ENCODE peak calls at places on chromosomes 2 and 18, in eight cellular contexts. One of them, this sample, is unnamed. For H3K4me1, the result is how much of the 10 kb centered on the place peaks cover.

GRCh38 chr2:241760301-241760771 is 16.3 kb upstream of the GAL3ST2 start:
- DNase-seq in spleen: peak
- DNase-seq in ascending aorta: peak
- DNase-seq in esophagus squamous epithelium: no peak
- DNase-seq in colonic mucosa: no peak
- DNase-seq in IMR-90: no peak
- DNase-seq in effector memory CD4-positive, alpha-beta T cell: no peak
- DNase-seq in fibroblast of lung: no peak
- DNase-seq in this sample: no peak

GRCh38 chr2:161422812-161423211 is 6.7 kb downstream of the TBR1 start:
- DNase-seq in spleen: no peak
- DNase-seq in ascending aorta: no peak
- DNase-seq in esophagus squamous epithelium: no peak
- DNase-seq in colonic mucosa: no peak
- DNase-seq in IMR-90: no peak
- DNase-seq in effector memory CD4-positive, alpha-beta T cell: no peak
- DNase-seq in fibroblast of lung: no peak
- DNase-seq in this sample: no peak

GRCh38 chr2:127422631-127423475 is 4.6 kb downstream of the PROC start:
- DNase-seq in spleen: peak
- DNase-seq in ascending aorta: no peak
- DNase-seq in esophagus squamous epithelium: no peak
- DNase-seq in colonic mucosa: peak
- DNase-seq in IMR-90: no peak
- DNase-seq in effector memory CD4-positive, alpha-beta T cell: no peak
- DNase-seq in fibroblast of lung: no peak
- DNase-seq in this sample: peak

GRCh38 chr2:232126301-232127085 is 165.0 kb downstream of the DIS3L2 start:
- DNase-seq in spleen: no peak
- DNase-seq in ascending aorta: no peak
- DNase-seq in esophagus squamous epithelium: no peak
- DNase-seq in colonic mucosa: no peak
- DNase-seq in IMR-90: no peak
- DNase-seq in effector memory CD4-positive, alpha-beta T cell: no peak
- DNase-seq in fibroblast of lung: no peak
- DNase-seq in this sample: no peak

GRCh38 chr2:183260527-183260926 is 136.3 kb downstream of the NUP35 start:
- DNase-seq in spleen: no peak
- DNase-seq in ascending aorta: peak
- DNase-seq in esophagus squamous epithelium: no peak
- DNase-seq in colonic mucosa: no peak
- DNase-seq in IMR-90: no peak
- DNase-seq in effector memory CD4-positive, alpha-beta T cell: no peak
- DNase-seq in fibroblast of lung: no peak
- DNase-seq in this sample: no peak

GRCh38 chr2:49210191-49210590 is 55.9 kb upstream of the FSHR start:
- DNase-seq in spleen: no peak
- DNase-seq in ascending aorta: no peak
- DNase-seq in esophagus squamous epithelium: no peak
- DNase-seq in colonic mucosa: no peak
- DNase-seq in IMR-90: no peak
- DNase-seq in effector memory CD4-positive, alpha-beta T cell: no peak
- DNase-seq in fibroblast of lung: no peak
- DNase-seq in this sample: no peak

GRCh38 chr2:59233910-59234309 is 992.8 kb upstream of the FANCL start:
- DNase-seq in spleen: no peak
- DNase-seq in ascending aorta: no peak
- DNase-seq in esophagus squamous epithelium: no peak
- DNase-seq in colonic mucosa: no peak
- DNase-seq in IMR-90: no peak
- DNase-seq in effector memory CD4-positive, alpha-beta T cell: no peak
- DNase-seq in fibroblast of lung: no peak
- DNase-seq in this sample: no peak

GRCh38 chr2:129318581-129319421 is 660.7 kb upstream of the RAB6C start:
- DNase-seq in spleen: no peak
- DNase-seq in ascending aorta: no peak
- DNase-seq in esophagus squamous epithelium: no peak
- DNase-seq in colonic mucosa: no peak
- DNase-seq in IMR-90: no peak
- DNase-seq in effector memory CD4-positive, alpha-beta T cell: no peak
- DNase-seq in fibroblast of lung: no peak
- DNase-seq in this sample: no peak

GRCh38 chr2:25253153-25253617 is 84.8 kb upstream of the POMC start:
- DNase-seq in spleen: no peak
- DNase-seq in ascending aorta: no peak
- DNase-seq in esophagus squamous epithelium: no peak
- DNase-seq in colonic mucosa: no peak
- DNase-seq in IMR-90: no peak
- DNase-seq in effector memory CD4-positive, alpha-beta T cell: no peak
- DNase-seq in fibroblast of lung: no peak
- DNase-seq in this sample: no peak

GRCh38 chr2:25251032-25251460 is 82.7 kb upstream of the POMC start:
- DNase-seq in spleen: no peak
- DNase-seq in ascending aorta: no peak
- DNase-seq in esophagus squamous epithelium: no peak
- DNase-seq in colonic mucosa: no peak
- DNase-seq in IMR-90: no peak
- DNase-seq in effector memory CD4-positive, alpha-beta T cell: no peak
- DNase-seq in fibroblast of lung: peak
- DNase-seq in this sample: no peak

GRCh38 chr2:25251461-25252273 is 83.3 kb upstream of the POMC start:
- DNase-seq in spleen: peak
- DNase-seq in ascending aorta: no peak
- DNase-seq in esophagus squamous epithelium: no peak
- DNase-seq in colonic mucosa: peak
- DNase-seq in IMR-90: peak
- DNase-seq in effector memory CD4-positive, alpha-beta T cell: no peak
- DNase-seq in fibroblast of lung: peak
- DNase-seq in this sample: peak

GRCh38 chr2:25250331-25251031 is 82.1 kb upstream of the POMC start:
- DNase-seq in spleen: no peak
- DNase-seq in ascending aorta: no peak
- DNase-seq in esophagus squamous epithelium: no peak
- DNase-seq in colonic mucosa: no peak
- DNase-seq in IMR-90: peak
- DNase-seq in effector memory CD4-positive, alpha-beta T cell: no peak
- DNase-seq in fibroblast of lung: peak
- DNase-seq in this sample: no peak

DNA sequence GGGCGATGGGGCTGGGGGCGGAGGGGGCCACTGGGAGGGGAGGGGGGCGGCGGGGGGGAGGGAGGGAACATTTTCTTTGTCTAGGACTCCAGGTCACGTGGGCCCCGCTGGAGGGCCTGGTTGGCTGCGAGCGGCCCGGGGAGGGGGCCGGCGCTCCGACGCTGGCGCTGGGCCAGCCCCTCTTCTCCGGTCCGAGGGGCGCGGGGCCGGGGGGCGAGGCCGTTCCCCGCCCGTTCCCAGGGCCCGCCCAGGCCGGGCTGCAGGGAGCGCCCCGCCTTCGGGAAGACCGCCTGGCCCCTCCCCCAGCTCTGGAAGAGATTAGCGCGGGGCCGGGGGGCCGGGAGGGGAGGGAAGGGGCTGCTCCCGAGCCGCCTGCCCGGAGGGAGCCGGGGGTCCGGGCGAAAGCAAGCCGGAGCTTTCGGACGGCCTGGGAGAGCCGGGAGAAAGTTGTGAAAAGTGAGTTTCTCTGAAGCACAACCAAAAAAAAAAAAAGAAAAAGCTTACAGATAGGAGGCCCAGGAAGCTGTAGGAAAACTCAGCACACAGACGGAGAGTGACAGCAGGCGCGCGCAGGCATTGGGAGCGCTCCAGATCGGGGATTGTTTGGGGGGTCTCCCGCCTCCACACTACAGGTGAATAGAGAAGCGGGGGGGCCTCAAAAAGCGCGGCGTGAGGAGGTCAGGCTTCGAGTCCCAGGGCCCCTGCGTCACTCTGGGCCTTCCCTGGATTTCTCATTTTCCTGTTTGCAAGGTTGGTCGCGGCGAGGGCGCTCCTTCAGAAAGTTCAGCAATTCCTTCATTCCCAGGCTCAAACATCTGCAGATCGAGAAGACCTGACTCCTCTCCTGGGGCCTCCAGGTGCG is 84.1 kb upstream of the POMC start:
- DNase-seq in spleen: peak
- DNase-seq in ascending aorta: peak
- DNase-seq in esophagus squamous epithelium: no peak
- DNase-seq in colonic mucosa: peak
- DNase-seq in IMR-90: peak
- DNase-seq in effector memory CD4-positive, alpha-beta T cell: no peak
- DNase-seq in fibroblast of lung: peak
- DNase-seq in this sample: peak
- H3K4me3 ChIP-seq in spleen: peak
- H3K4me3 ChIP-seq in ascending aorta: peak
- H3K4me3 ChIP-seq in esophagus squamous epithelium: peak
- H3K4me3 ChIP-seq in colonic mucosa: peak
- H3K4me3 ChIP-seq in IMR-90: peak
- H3K4me3 ChIP-seq in effector memory CD4-positive, alpha-beta T cell: peak
- H3K4me3 ChIP-seq in fibroblast of lung: no peak
- H3K4me3 ChIP-seq in this sample: peak

GRCh38 chr18:77058186-77058847 is 74.3 kb downstream of the MBP start:
- DNase-seq in spleen: peak
- DNase-seq in ascending aorta: no peak
- DNase-seq in esophagus squamous epithelium: no peak
- DNase-seq in colonic mucosa: no peak
- DNase-seq in IMR-90: no peak
- DNase-seq in effector memory CD4-positive, alpha-beta T cell: no peak
- DNase-seq in fibroblast of lung: no peak
- DNase-seq in this sample: peak
- H3K4me1 ChIP-seq in spleen: half or more
- H3K4me1 ChIP-seq in ascending aorta: under half
- H3K4me1 ChIP-seq in esophagus squamous epithelium: half or more
- H3K4me1 ChIP-seq in colonic mucosa: under half
- H3K4me1 ChIP-seq in IMR-90: under half
- H3K4me1 ChIP-seq in effector memory CD4-positive, alpha-beta T cell: half or more
- H3K4me1 ChIP-seq in fibroblast of lung: under half
- H3K4me1 ChIP-seq in this sample: under half

GRCh38 chr18:34783485-34783884 is 73.4 kb downstream of the DTNA start:
- DNase-seq in spleen: no peak
- DNase-seq in ascending aorta: no peak
- DNase-seq in esophagus squamous epithelium: no peak
- DNase-seq in colonic mucosa: no peak
- DNase-seq in IMR-90: peak
- DNase-seq in effector memory CD4-positive, alpha-beta T cell: no peak
- DNase-seq in fibroblast of lung: peak
- DNase-seq in this sample: no peak
- H3K4me3 ChIP-seq in spleen: no peak
- H3K4me3 ChIP-seq in ascending aorta: no peak
- H3K4me3 ChIP-seq in esophagus squamous epithelium: no peak
- H3K4me3 ChIP-seq in colonic mucosa: no peak
- H3K4me3 ChIP-seq in IMR-90: no peak
- H3K4me3 ChIP-seq in effector memory CD4-positive, alpha-beta T cell: no peak
- H3K4me3 ChIP-seq in fibroblast of lung: no peak
- H3K4me3 ChIP-seq in this sample: no peak

GRCh38 chr2:46565364-46565763 is 86.0 kb downstream of the TMEM247 start:
- DNase-seq in spleen: no peak
- DNase-seq in ascending aorta: no peak
- DNase-seq in esophagus squamous epithelium: no peak
- DNase-seq in colonic mucosa: no peak
- DNase-seq in IMR-90: no peak
- DNase-seq in effector memory CD4-positive, alpha-beta T cell: no peak
- DNase-seq in fibroblast of lung: no peak
- DNase-seq in this sample: no peak
- H3K4me1 ChIP-seq in spleen: half or more
- H3K4me1 ChIP-seq in ascending aorta: under half
- H3K4me1 ChIP-seq in esophagus squamous epithelium: half or more
- H3K4me1 ChIP-seq in colonic mucosa: under half
- H3K4me1 ChIP-seq in IMR-90: under half
- H3K4me1 ChIP-seq in effector memory CD4-positive, alpha-beta T cell: under half
- H3K4me1 ChIP-seq in fibroblast of lung: under half
- H3K4me1 ChIP-seq in this sample: under half

DNA sequence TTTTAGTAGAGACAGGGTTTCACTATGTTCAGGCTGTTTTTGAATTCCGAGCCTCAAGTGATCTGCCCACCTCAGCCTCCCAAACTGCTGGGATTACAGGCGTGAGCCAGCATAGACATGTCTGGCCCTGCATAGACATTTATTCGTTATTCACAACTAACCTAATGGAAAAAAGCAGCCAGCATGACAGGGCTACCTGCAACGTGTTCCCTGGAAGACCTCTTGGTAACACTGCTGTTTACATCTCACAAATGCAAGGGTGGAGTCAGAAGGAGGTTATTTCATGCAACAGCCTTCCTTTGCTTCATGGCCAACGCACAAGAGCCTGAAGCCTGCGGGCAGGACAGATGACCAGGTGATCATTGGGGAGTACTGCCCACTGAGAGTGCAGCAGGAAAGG is 9.2 kb downstream of the SERPINE2 start:
- DNase-seq in spleen: no peak
- DNase-seq in ascending aorta: no peak
- DNase-seq in esophagus squamous epithelium: no peak
- DNase-seq in colonic mucosa: no peak
- DNase-seq in IMR-90: no peak
- DNase-seq in effector memory CD4-positive, alpha-beta T cell: no peak
- DNase-seq in fibroblast of lung: no peak
- DNase-seq in this sample: no peak
- H3K4me3 ChIP-seq in spleen: no peak
- H3K4me3 ChIP-seq in ascending aorta: no peak
- H3K4me3 ChIP-seq in esophagus squamous epithelium: no peak
- H3K4me3 ChIP-seq in colonic mucosa: no peak
- H3K4me3 ChIP-seq in IMR-90: no peak
- H3K4me3 ChIP-seq in effector memory CD4-positive, alpha-beta T cell: no peak
- H3K4me3 ChIP-seq in fibroblast of lung: no peak
- H3K4me3 ChIP-seq in this sample: no peak

GRCh38 chr2:57448816-57449215 is 597.8 kb upstream of the VRK2 start:
- DNase-seq in spleen: no peak
- DNase-seq in ascending aorta: no peak
- DNase-seq in esophagus squamous epithelium: no peak
- DNase-seq in colonic mucosa: no peak
- DNase-seq in IMR-90: no peak
- DNase-seq in effector memory CD4-positive, alpha-beta T cell: no peak
- DNase-seq in fibroblast of lung: no peak
- DNase-seq in this sample: no peak
- H3K4me1 ChIP-seq in spleen: under half
- H3K4me1 ChIP-seq in ascending aorta: under half
- H3K4me1 ChIP-seq in esophagus squamous epithelium: under half
- H3K4me1 ChIP-seq in colonic mucosa: under half
- H3K4me1 ChIP-seq in IMR-90: under half
- H3K4me1 ChIP-seq in effector memory CD4-positive, alpha-beta T cell: under half
- H3K4me1 ChIP-seq in fibroblast of lung: under half
- H3K4me1 ChIP-seq in this sample: under half

GRCh38 chr2:201259216-201259615 is 1.1 kb upstream of the CASP8 start:
- DNase-seq in spleen: no peak
- DNase-seq in ascending aorta: no peak
- DNase-seq in esophagus squamous epithelium: no peak
- DNase-seq in colonic mucosa: peak
- DNase-seq in IMR-90: no peak
- DNase-seq in effector memory CD4-positive, alpha-beta T cell: no peak
- DNase-seq in fibroblast of lung: no peak
- DNase-seq in this sample: no peak
- H3K4me3 ChIP-seq in spleen: peak
- H3K4me3 ChIP-seq in ascending aorta: peak
- H3K4me3 ChIP-seq in esophagus squamous epithelium: peak
- H3K4me3 ChIP-seq in colonic mucosa: peak
- H3K4me3 ChIP-seq in IMR-90: no peak
- H3K4me3 ChIP-seq in effector memory CD4-positive, alpha-beta T cell: peak
- H3K4me3 ChIP-seq in fibroblast of lung: peak
- H3K4me3 ChIP-seq in this sample: no peak

DNA sequence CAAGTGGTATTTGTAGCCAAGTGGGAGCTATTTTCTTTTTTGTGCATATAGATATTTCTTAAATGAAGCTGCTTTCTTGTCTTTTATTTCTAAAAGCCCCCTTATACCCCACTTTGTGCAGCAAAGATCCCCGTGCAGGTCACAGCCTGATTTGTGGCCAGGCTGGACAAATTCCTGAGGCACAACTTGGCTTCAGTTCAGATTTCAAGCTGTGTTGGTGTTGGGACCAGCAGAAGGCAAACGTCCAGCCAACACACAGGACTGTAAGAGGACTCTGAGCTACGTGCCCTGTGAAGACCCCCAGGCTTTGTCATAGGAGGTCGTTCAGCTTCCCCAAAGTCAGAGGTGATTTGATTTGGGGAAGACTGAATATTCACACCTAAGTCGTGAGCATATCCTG is 21.9 kb downstream of the FOSL2 start:
- DNase-seq in spleen: no peak
- DNase-seq in ascending aorta: no peak
- DNase-seq in esophagus squamous epithelium: no peak
- DNase-seq in colonic mucosa: no peak
- DNase-seq in IMR-90: no peak
- DNase-seq in effector memory CD4-positive, alpha-beta T cell: no peak
- DNase-seq in fibroblast of lung: no peak
- DNase-seq in this sample: peak
- H3K4me1 ChIP-seq in spleen: half or more
- H3K4me1 ChIP-seq in ascending aorta: under half
- H3K4me1 ChIP-seq in esophagus squamous epithelium: half or more
- H3K4me1 ChIP-seq in colonic mucosa: under half
- H3K4me1 ChIP-seq in IMR-90: under half
- H3K4me1 ChIP-seq in effector memory CD4-positive, alpha-beta T cell: under half
- H3K4me1 ChIP-seq in fibroblast of lung: under half
- H3K4me1 ChIP-seq in this sample: under half